ENCODE peak calls at places on chromosomes 13 and 19, in five cellular contexts. L is heart right ventricle, A is neural progenitor cell, E is IMR-90, B is right lobe of liver. T is an unnamed sample.

GRCh38 chr19:11581740-11582139 is 4.3 kb upstream of the ACP5 start:
- DNase-seq in L (no peak), A (no peak), E (peak; percentile 52), B (no peak), T (peak; percentile 28)

GRCh38 chr19:55042688-55043087 is 4.6 kb upstream of the GP6 start:
- DNase-seq in L (no peak), A (no peak), E (no peak), B (no peak), T (no peak)

GRCh38 chr13:61778531-61778930 is 362.9 kb upstream of the PCDH20 start:
- DNase-seq in L (no peak), A (peak; percentile 70), E (no peak), B (no peak), T (no peak)

GRCh38 chr13:80604094-80604493 is 263.2 kb upstream of the SPRY2 start:
- DNase-seq in L (no peak), A (peak; percentile 4), E (no peak), B (no peak), T (no peak)

GRCh38 chr13:95553271-95553588 is 710 bp downstream of the CLDN10 start:
- DNase-seq in L (no peak), A (peak; percentile 41), E (no peak), B (no peak), T (no peak)

GRCh38 chr19:18053571-18054219 is 33.0 kb downstream of the IL12RB1 start:
- DNase-seq in L (no peak), A (no peak), E (peak; percentile 81), B (no peak), T (peak; percentile 23)

GRCh38 chr19:55958356-55958755 is 10.7 kb downstream of the NLRP8 start:
- DNase-seq in L (no peak), A (no peak), E (no peak), B (no peak), T (no peak)

GRCh38 chr13:90954605-90955004 is 392.9 kb upstream of the MIR17HG start:
- DNase-seq in L (no peak), A (no peak), E (no peak), B (no peak), T (no peak)

GRCh38 chr19:35513975-35514809 is 743 bp upstream of the DMKN start:
- DNase-seq in L (no peak), A (peak; percentile 27), E (no peak), B (no peak), T (peak; percentile 40)

GRCh38 chr13:30978981-30979956 is 46.8 kb downstream of the TEX26 start:
- DNase-seq in L (peak; percentile 28), A (peak; percentile 83), E (no peak), B (peak; percentile 42), T (no peak)

GRCh38 chr13:39676315-39676876 is 20.9 kb downstream of the COG6 start:
- DNase-seq in L (no peak), A (peak; percentile 57), E (peak; percentile 39), B (no peak), T (peak; percentile 58)

GRCh38 chr13:51714663-51715168 is 89.2 kb downstream of the DHRS12 start:
- DNase-seq in L (no peak), A (no peak), E (peak; percentile 89), B (no peak), T (no peak)

GRCh38 chr19:53971608-53972007 is 8.9 kb downstream of the CACNG8 start:
- DNase-seq in L (no peak), A (no peak), E (no peak), B (no peak), T (no peak)

GRCh38 chr19:53876651-53877224 is 5.3 kb upstream of the PRKCG start:
- DNase-seq in L (no peak), A (no peak), E (no peak), B (no peak), T (no peak)

GRCh38 chr13:111633401-111633800 is 313.0 kb downstream of the TEX29 start:
- DNase-seq in L (no peak), A (no peak), E (no peak), B (no peak), T (no peak)
- H3K4me3 ChIP-seq in L (no peak overlapping the region), A (no peak overlapping the region), E (no peak overlapping the region), B (no peak overlapping the region), T (no peak overlapping the region)

GRCh38 chr19:496333-496634 is at the start of gene MADCAM1:
- DNase-seq in L (peak; percentile 6), A (no peak), E (no peak), B (no peak), T (no peak)
- TF ChIP-seq CTCF in L (no peak), A (no peak), E (no peak), B (no peak), T (no peak)

GRCh38 chr19:29527500-29528328 is 1.9 kb downstream of the VSTM2B start:
- DNase-seq in L (no peak), A (no peak), E (no peak), B (no peak), T (no peak)
- H3K4me3 ChIP-seq in L (no peak overlapping the region), A (peak overlapping the region; percentile 67), E (no peak overlapping the region), B (no peak overlapping the region), T (no peak overlapping the region)

GRCh38 chr13:43364210-43365041 is 341.0 kb downstream of the DNAJC15 start:
- DNase-seq in L (no peak), A (peak; percentile 28), E (peak; percentile 70), B (no peak), T (peak; percentile 63)
- TF ChIP-seq CTCF in L (no peak), A (no peak), E (no peak), B (no peak), T (no peak)

DNA sequence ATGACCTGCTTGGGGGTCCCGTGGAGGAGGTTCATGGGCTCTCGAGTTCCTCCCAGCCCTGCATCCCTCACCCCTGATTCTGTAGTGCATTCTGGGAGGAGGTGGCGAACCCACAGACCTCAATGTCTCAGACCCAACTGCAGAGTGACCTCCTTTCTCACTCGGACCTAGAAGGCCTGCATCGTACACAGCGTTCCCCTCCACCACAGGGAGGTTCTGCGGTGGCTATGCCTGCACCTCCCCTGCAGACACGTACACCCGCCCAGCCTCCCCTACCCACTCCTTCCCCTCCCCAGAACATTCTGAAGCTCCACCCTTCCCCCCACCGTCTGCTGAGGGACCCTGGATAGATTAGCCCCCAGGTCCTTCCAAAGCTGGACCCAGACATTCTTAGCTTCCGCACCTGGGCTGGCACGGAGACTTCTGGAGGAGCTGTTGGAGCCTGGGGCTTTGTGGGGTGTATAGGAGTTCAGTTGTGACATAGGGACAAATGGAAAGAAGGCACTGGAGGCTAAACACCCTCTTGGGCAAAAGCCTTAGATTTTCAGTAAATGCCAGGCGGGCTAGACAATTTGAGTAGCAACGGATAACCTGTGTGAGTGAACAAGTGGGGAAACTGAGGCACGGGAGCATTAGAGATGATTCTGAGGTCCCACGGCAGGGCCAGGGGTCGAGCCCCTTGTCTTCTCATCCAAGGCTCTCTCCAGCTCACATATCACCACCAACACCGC is 455 bp upstream of the FSD1 start:
- DNase-seq in L (no peak), A (no peak), E (no peak), B (no peak), T (no peak)
- H3K4me3 ChIP-seq in L (no peak overlapping the region), A (peak overlapping the region; percentile 67), E (peak overlapping the region; percentile 47), B (no peak overlapping the region), T (no peak overlapping the region)

GRCh38 chr13:75482820-75483079 is 781 bp upstream of the TBC1D4 start:
- DNase-seq in L (no peak), A (no peak), E (no peak), B (no peak), T (no peak)

GRCh38 chr13:75489502-75490263 is 7.7 kb upstream of the TBC1D4 start:
- DNase-seq in L (no peak), A (no peak), E (peak; percentile 69), B (peak; percentile 52), T (peak; percentile 89)

GRCh38 chr13:75486654-75487053 is 4.7 kb upstream of the TBC1D4 start:
- DNase-seq in L (no peak), A (no peak), E (no peak), B (no peak), T (no peak)

GRCh38 chr13:75485286-75486062 is 3.5 kb upstream of the TBC1D4 start:
- DNase-seq in L (no peak), A (no peak), E (peak; percentile 61), B (no peak), T (no peak)

GRCh38 chr13:75486146-75486545 is 4.2 kb upstream of the TBC1D4 start:
- DNase-seq in L (no peak), A (peak; percentile 3), E (no peak), B (no peak), T (no peak)
- TF ChIP-seq CTCF in L (no peak), A (no peak), E (no peak), B (no peak), T (no peak)

GRCh38 chr19:7832781-7833180 is 2.8 kb downstream of the EVI5L start:
- DNase-seq in L (no peak), A (no peak), E (no peak), B (no peak), T (no peak)
- H3K4me3 ChIP-seq in L (no peak overlapping the region), A (no peak overlapping the region), E (no peak overlapping the region), B (no peak overlapping the region), T (no peak overlapping the region)

GRCh38 chr19:16326401-16327130 is 1.9 kb downstream of the KLF2 start:
- DNase-seq in L (no peak), A (peak; percentile 49), E (no peak), B (peak; percentile 40), T (no peak)

GRCh38 chr19:16325671-16326400 is 1.2 kb downstream of the KLF2 start:
- DNase-seq in L (peak; percentile 55), A (peak; percentile 86), E (no peak), B (peak; percentile 42), T (no peak)

GRCh38 chr19:16324384-16325160 is at the start of gene KLF2:
- DNase-seq in L (peak; percentile 97), A (peak; percentile 87), E (peak; percentile 90), B (peak; percentile 95), T (peak; percentile 93)

GRCh38 chr19:16324064-16324383 is 602 bp upstream of the KLF2 start:
- DNase-seq in L (no peak), A (no peak), E (no peak), B (no peak), T (no peak)

GRCh38 chr19:16325161-16325527 is 518 bp downstream of the KLF2 start:
- DNase-seq in L (peak; percentile 67), A (peak; percentile 61), E (no peak), B (peak; percentile 67), T (no peak)
- TF ChIP-seq CTCF in L (no peak), A (peak; percentile 14), E (no peak), B (peak; percentile 23), T (peak; percentile 10)

T was measured in fibroblast of villous mesenchyme.